ENCODE peak calls at places on chromosomes 11 and 22, in four cellular contexts. One of them, this sample, is unnamed. For H3K36me3 and H3K9me3, the result is how much of the 10 kb centered on the place peaks cover.

GRCh38 chr11:75337195-75337654 is 14.2 kb downstream of the ARRB1 start:
- DNase-seq in Caco-2: no peak
- DNase-seq in adrenal gland: peak
- DNase-seq in ovary: no peak
- DNase-seq in this sample: peak

GRCh38 chr11:94400839-94401772 is at the start of gene GPR83:
- DNase-seq in adrenal gland: no peak
- DNase-seq in Caco-2: peak
- DNase-seq in ovary: no peak
- DNase-seq in this sample: peak

GRCh38 chr22:17772249-17772962 is 1.9 kb downstream of the BID start:
- DNase-seq in Caco-2: no peak
- DNase-seq in adrenal gland: no peak
- DNase-seq in ovary: no peak
- DNase-seq in this sample: peak

GRCh38 chr11:57649826-57650738 is at the start of gene YPEL4:
- DNase-seq in Caco-2: no peak
- DNase-seq in adrenal gland: peak
- DNase-seq in ovary: peak
- DNase-seq in this sample: peak

GRCh38 chr11:10990160-10990559 is 132.3 kb upstream of the ZBED5 start:
- DNase-seq in adrenal gland: no peak
- DNase-seq in ovary: no peak
- DNase-seq in Caco-2: no peak
- DNase-seq in this sample: peak

GRCh38 chr11:76729214-76729613 is 53.9 kb upstream of the TSKU start:
- DNase-seq in ovary: no peak
- DNase-seq in adrenal gland: peak
- DNase-seq in Caco-2: no peak
- DNase-seq in this sample: no peak

GRCh38 chr11:120835601-120836228 is 188.2 kb upstream of the TBCEL start:
- DNase-seq in adrenal gland: no peak
- DNase-seq in ovary: no peak
- DNase-seq in Caco-2: no peak
- DNase-seq in this sample: no peak

GRCh38 chr11:27124514-27125264 is 84.1 kb downstream of the BBOX1 start:
- DNase-seq in adrenal gland: no peak
- DNase-seq in ovary: no peak
- DNase-seq in Caco-2: no peak
- DNase-seq in this sample: no peak

GRCh38 chr22:43376765-43377485 is 33.8 kb upstream of the SCUBE1 start:
- DNase-seq in Caco-2: no peak
- DNase-seq in adrenal gland: no peak
- DNase-seq in ovary: peak
- DNase-seq in this sample: peak

GRCh38 chr11:75689861-75690641 is 21.2 kb upstream of the MAP6 start:
- DNase-seq in ovary: no peak
- DNase-seq in adrenal gland: no peak
- DNase-seq in Caco-2: no peak
- DNase-seq in this sample: no peak

GRCh38 chr22:26482171-26482570 is 1.4 kb downstream of the HPS4 start:
- DNase-seq in Caco-2: no peak
- DNase-seq in adrenal gland: no peak
- DNase-seq in ovary: no peak
- DNase-seq in this sample: no peak

GRCh38 chr11:69734841-69735240 is 31.0 kb upstream of the FGF19 start:
- DNase-seq in Caco-2: no peak
- DNase-seq in adrenal gland: no peak
- DNase-seq in ovary: no peak
- DNase-seq in this sample: no peak

GRCh38 chr22:43004362-43005035 is 10.4 kb downstream of the PACSIN2 start:
- DNase-seq in ovary: no peak
- DNase-seq in Caco-2: peak
- DNase-seq in adrenal gland: no peak
- DNase-seq in this sample: no peak

GRCh38 chr11:76667271-76667818 is 3.2 kb downstream of the LRRC32 start:
- DNase-seq in ovary: no peak
- DNase-seq in adrenal gland: peak
- DNase-seq in Caco-2: peak
- DNase-seq in this sample: no peak

GRCh38 chr11:128042290-128042751 is 545.0 kb downstream of the ETS1 start:
- DNase-seq in ovary: no peak
- DNase-seq in Caco-2: no peak
- DNase-seq in adrenal gland: no peak
- DNase-seq in this sample: no peak

GRCh38 chr11:44538375-44539054 is 26.9 kb upstream of the CD82 start:
- DNase-seq in adrenal gland: peak
- DNase-seq in ovary: peak
- DNase-seq in Caco-2: peak
- DNase-seq in this sample: peak

GRCh38 chr11:113131036-113131775 is 170.0 kb downstream of the NCAM1 start:
- DNase-seq in ovary: no peak
- DNase-seq in adrenal gland: no peak
- DNase-seq in Caco-2: no peak
- DNase-seq in this sample: no peak

GRCh38 chr11:8361664-8362210 is 98.1 kb upstream of the LMO1 start:
- DNase-seq in ovary: no peak
- DNase-seq in Caco-2: no peak
- DNase-seq in adrenal gland: no peak
- DNase-seq in this sample: no peak

GRCh38 chr11:71474141-71474770 is 21.3 kb downstream of the NADSYN1 start:
- DNase-seq in adrenal gland: no peak
- DNase-seq in ovary: no peak
- DNase-seq in Caco-2: no peak
- DNase-seq in this sample: no peak

GRCh38 chr11:102138677-102139076 is 28.4 kb downstream of the YAP1 start:
- DNase-seq in Caco-2: no peak
- DNase-seq in ovary: no peak
- DNase-seq in adrenal gland: no peak
- DNase-seq in this sample: no peak

GRCh38 chr11:86335131-86335768 is 33.2 kb downstream of the HIKESHI start:
- DNase-seq in ovary: no peak
- DNase-seq in adrenal gland: no peak
- DNase-seq in Caco-2: no peak
- DNase-seq in this sample: no peak

GRCh38 chr11:114821626-114822025 is 143.3 kb downstream of the NXPE2 start:
- DNase-seq in adrenal gland: peak
- DNase-seq in Caco-2: no peak
- DNase-seq in ovary: no peak
- DNase-seq in this sample: peak

GRCh38 chr22:20272700-20273099 is 4.6 kb upstream of the RTN4R start:
- DNase-seq in adrenal gland: no peak
- DNase-seq in ovary: no peak
- DNase-seq in Caco-2: no peak
- DNase-seq in this sample: no peak

GRCh38 chr11:119416606-119417580 is 6.1 kb downstream of the THY1 start:
- DNase-seq in ovary: no peak
- DNase-seq in adrenal gland: peak
- DNase-seq in Caco-2: no peak
- DNase-seq in this sample: peak

GRCh38 chr11:30585067-30585891 is 874 bp downstream of the MPPED2 start:
- DNase-seq in ovary: no peak
- DNase-seq in adrenal gland: peak
- DNase-seq in Caco-2: no peak
- DNase-seq in this sample: no peak

GRCh38 chr22:20748820-20749428 is 25.0 kb upstream of the SERPIND1 start:
- DNase-seq in adrenal gland: no peak
- DNase-seq in ovary: no peak
- DNase-seq in Caco-2: no peak
- DNase-seq in this sample: no peak

GRCh38 chr11:86735462-86736302 is 63.3 kb upstream of the ME3 start:
- DNase-seq in adrenal gland: no peak
- DNase-seq in ovary: no peak
- DNase-seq in Caco-2: no peak
- DNase-seq in this sample: peak

GRCh38 chr11:32580967-32581366 is 2.7 kb upstream of the EIF3M start:
- DNase-seq in adrenal gland: no peak
- DNase-seq in ovary: no peak
- DNase-seq in Caco-2: peak
- DNase-seq in this sample: peak

GRCh38 chr22:46081831-46082210 is 68.5 kb upstream of the PPARA start:
- DNase-seq in adrenal gland: peak
- DNase-seq in ovary: no peak
- DNase-seq in Caco-2: no peak
- DNase-seq in this sample: no peak
- H3K4me3 ChIP-seq in adrenal gland: peak
- H3K4me3 ChIP-seq in ovary: peak
- H3K4me3 ChIP-seq in Caco-2: no peak
- H3K4me3 ChIP-seq in this sample: peak

GRCh38 chr11:47467372-47467771 is 18.4 kb upstream of the RAPSN start:
- DNase-seq in Caco-2: no peak
- DNase-seq in adrenal gland: no peak
- DNase-seq in ovary: no peak
- DNase-seq in this sample: no peak

GRCh38 chr11:47466201-47466600 is 17.3 kb upstream of the RAPSN start:
- DNase-seq in adrenal gland: no peak
- DNase-seq in Caco-2: no peak
- DNase-seq in ovary: no peak
- DNase-seq in this sample: no peak

GRCh38 chr11:47461876-47462275 is 12.9 kb upstream of the RAPSN start:
- DNase-seq in adrenal gland: no peak
- DNase-seq in Caco-2: no peak
- DNase-seq in ovary: no peak
- DNase-seq in this sample: no peak

GRCh38 chr11:47466701-47467250 is 17.8 kb upstream of the RAPSN start:
- DNase-seq in ovary: peak
- DNase-seq in Caco-2: no peak
- DNase-seq in adrenal gland: peak
- DNase-seq in this sample: peak

DNA sequence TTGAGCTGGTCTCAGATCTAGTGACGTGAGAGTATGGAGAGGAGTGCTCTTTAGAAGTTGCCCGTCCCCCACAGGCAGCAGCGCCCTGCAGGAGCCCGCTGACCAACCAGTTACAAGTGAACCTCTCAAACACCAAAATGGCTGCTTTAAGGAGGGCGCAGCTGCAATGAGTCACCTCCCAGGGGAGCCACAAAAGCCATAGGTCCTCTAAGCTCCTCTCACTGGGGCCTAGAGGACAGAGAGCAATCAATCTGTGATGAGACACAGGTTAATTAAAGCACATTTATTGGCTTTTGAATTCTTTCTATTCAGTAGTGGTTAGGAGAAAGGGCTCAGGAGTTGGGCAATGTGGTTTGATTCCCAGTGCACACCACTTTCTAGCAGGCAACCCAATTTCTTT is 15.5 kb upstream of the RAPSN start:
- DNase-seq in adrenal gland: no peak
- DNase-seq in ovary: no peak
- DNase-seq in Caco-2: no peak
- DNase-seq in this sample: no peak
- H3K36me3 ChIP-seq in adrenal gland: under half
- H3K36me3 ChIP-seq in ovary: under half
- H3K36me3 ChIP-seq in Caco-2: under half
- H3K36me3 ChIP-seq in this sample: half or more

GRCh38 chr11:2827256-2827655 is 58.3 kb downstream of the CDKN1C start:
- DNase-seq in Caco-2: no peak
- DNase-seq in ovary: no peak
- DNase-seq in adrenal gland: no peak
- DNase-seq in this sample: no peak

GRCh38 chr11:2824851-2825250 is 60.7 kb downstream of the CDKN1C start:
- DNase-seq in adrenal gland: no peak
- DNase-seq in ovary: no peak
- DNase-seq in Caco-2: no peak
- DNase-seq in this sample: no peak

GRCh38 chr11:2825261-2825885 is 60.2 kb downstream of the CDKN1C start:
- DNase-seq in ovary: peak
- DNase-seq in Caco-2: no peak
- DNase-seq in adrenal gland: peak
- DNase-seq in this sample: peak

GRCh38 chr11:2826679-2827056 is 58.9 kb downstream of the CDKN1C start:
- DNase-seq in ovary: no peak
- DNase-seq in Caco-2: no peak
- DNase-seq in adrenal gland: no peak
- DNase-seq in this sample: no peak

GRCh38 chr11:2825886-2826678 is 59.5 kb downstream of the CDKN1C start:
- DNase-seq in ovary: peak
- DNase-seq in adrenal gland: peak
- DNase-seq in Caco-2: no peak
- DNase-seq in this sample: peak
- H3K9me3 ChIP-seq in ovary: under half
- H3K9me3 ChIP-seq in adrenal gland: under half
- H3K9me3 ChIP-seq in Caco-2: under half
- H3K9me3 ChIP-seq in this sample: under half

GRCh38 chr11:12430351-12430750 is 53.0 kb downstream of the PARVA start:
- DNase-seq in adrenal gland: no peak
- DNase-seq in ovary: no peak
- DNase-seq in Caco-2: no peak
- DNase-seq in this sample: no peak
- H3K4me3 ChIP-seq in adrenal gland: no peak
- H3K4me3 ChIP-seq in ovary: no peak
- H3K4me3 ChIP-seq in Caco-2: no peak
- H3K4me3 ChIP-seq in this sample: no peak

DNA sequence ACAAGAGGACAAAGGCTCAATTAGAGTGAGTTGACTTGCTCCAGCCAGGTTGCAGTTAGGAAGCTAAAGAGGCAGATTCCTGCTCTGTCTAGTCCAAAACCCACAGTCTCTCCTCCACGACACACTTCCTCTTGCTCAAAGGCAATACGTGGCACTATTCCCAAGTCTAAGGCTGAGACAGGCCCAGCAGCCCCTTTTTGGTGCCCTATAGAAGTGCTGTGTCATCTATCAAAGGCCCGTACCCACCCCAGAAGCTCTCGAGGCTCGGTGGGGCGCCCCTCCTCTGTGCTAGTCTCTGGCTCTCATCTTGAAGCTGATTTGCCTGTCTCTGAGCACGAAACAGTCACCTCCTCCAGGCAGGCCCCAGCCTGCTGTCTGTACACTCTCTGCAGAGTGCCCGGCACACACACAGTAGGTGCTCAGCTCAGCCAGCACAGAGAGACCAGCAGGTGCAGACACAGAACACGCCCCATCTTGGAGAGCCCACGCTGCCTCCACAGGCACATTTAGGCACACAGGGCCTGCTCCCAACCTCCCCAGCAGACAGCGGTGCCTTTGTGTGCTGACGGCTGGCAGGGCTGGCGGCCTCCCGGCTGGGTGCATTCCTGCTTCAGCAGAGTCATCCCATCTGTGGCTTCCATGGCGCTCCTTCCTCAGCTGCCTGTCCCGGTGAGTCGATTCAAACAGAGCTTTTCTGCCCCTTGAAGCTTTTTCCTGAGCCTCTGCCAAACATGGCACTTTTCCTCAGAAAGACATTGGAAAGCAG is 52.7 kb downstream of the MYH9 start:
- DNase-seq in ovary: no peak
- DNase-seq in adrenal gland: peak
- DNase-seq in Caco-2: no peak
- DNase-seq in this sample: peak
- H3K36me3 ChIP-seq in ovary: under half
- H3K36me3 ChIP-seq in adrenal gland: half or more
- H3K36me3 ChIP-seq in Caco-2: under half
- H3K36me3 ChIP-seq in this sample: half or more

This sample was measured in MG63.